ENCODE peak calls at places on chromosomes 6 and 20, in seven cellular contexts. N is lower lobe of right lung, A is MM.1S, Y is fibroblast of lung, K is heart right ventricle, U is Peyer's patch, T is fibroblast of mammary gland. Q is an unnamed sample.

GRCh38 chr20:37329481-37330165 is 16.3 kb upstream of the SRC start:
- DNase-seq in K (no peak), U (peak; percentile 18), Y (no peak), T (no peak), A (no peak), N (no peak), Q (no peak)

GRCh38 chr6:21937466-21937865 is 343.9 kb downstream of the SOX4 start:
- DNase-seq in K (no peak), U (no peak), T (no peak), Y (no peak), N (no peak), A (no peak), Q (no peak)

GRCh38 chr6:25302677-25303128 is 23.5 kb downstream of the CARMIL1 start:
- DNase-seq in T (peak; percentile 94), K (no peak), A (no peak), U (no peak), Y (peak; percentile 88), N (no peak), Q (no peak)

GRCh38 chr6:121222656-121223055 is 111.6 kb downstream of the TBC1D32 start:
- DNase-seq in K (no peak), N (no peak), T (peak; percentile 86), U (no peak), A (no peak), Y (peak; percentile 73), Q (no peak)

GRCh38 chr6:151389640-151390275 is 1.6 kb downstream of the ZBTB2 start:
- DNase-seq in A (peak; percentile 25), N (peak; percentile 65), T (peak; percentile 81), Y (peak; percentile 78), U (no peak), K (peak; percentile 66), Q (no peak)

GRCh38 chr20:9287826-9288225 is 218.9 kb downstream of the PLCB4 start:
- DNase-seq in A (no peak), N (no peak), K (no peak), Y (no peak), U (no peak), T (no peak), Q (no peak)

GRCh38 chr20:17835941-17836861 is 132.4 kb downstream of the SNX5 start:
- DNase-seq in T (peak; percentile 96), Y (peak; percentile 95), A (no peak), N (no peak), U (no peak), K (peak; percentile 78), Q (peak; percentile 57)

GRCh38 chr20:38340693-38341092 is 5.6 kb upstream of the LBP start:
- DNase-seq in Y (no peak), A (no peak), U (no peak), K (no peak), N (no peak), T (no peak), Q (no peak)

GRCh38 chr20:47765715-47766594 is 19.3 kb downstream of the SULF2 start:
- DNase-seq in T (no peak), Y (no peak), N (no peak), A (no peak), U (no peak), K (no peak), Q (no peak)

GRCh38 chr20:17868700-17869231 is 99.8 kb downstream of the SNX5 start:
- DNase-seq in Y (no peak), N (no peak), T (no peak), A (no peak), K (no peak), U (no peak), Q (no peak)

GRCh38 chr6:6593876-6594275 is 5.4 kb downstream of the LY86 start:
- DNase-seq in Y (no peak), K (no peak), A (no peak), T (no peak), U (no peak), N (no peak), Q (no peak)

GRCh38 chr6:54206510-54206909 is 95.3 kb downstream of the MLIP start:
- DNase-seq in N (no peak), A (no peak), T (no peak), Y (no peak), U (no peak), K (no peak), Q (no peak)

GRCh38 chr6:131949909-131950766 is 1.0 kb downstream of the CCN2 start:
- DNase-seq in T (peak; percentile 91), Y (peak; percentile 95), K (peak; percentile 74), A (peak; percentile 56), N (peak; percentile 74), U (peak; percentile 83), Q (peak; percentile 76)

GRCh38 chr6:25842526-25842925 is 10.7 kb upstream of the SLC17A1 start:
- DNase-seq in K (no peak), T (no peak), N (no peak), A (peak; percentile 8), U (no peak), Y (no peak), Q (no peak)

GRCh38 chr6:26056583-26057350 is 30.5 kb upstream of the HFE start:
- DNase-seq in T (peak; percentile 31), Y (peak; percentile 43), U (peak; percentile 57), A (peak; percentile 32), N (no peak), K (no peak), Q (peak; percentile 38)

GRCh38 chr6:29924731-29925130 is 17.6 kb upstream of the HLA-A start:
- DNase-seq in U (no peak), K (no peak), N (no peak), T (no peak), A (no peak), Y (no peak), Q (no peak)

GRCh38 chr6:148516116-148517016 is 173.7 kb downstream of the SASH1 start:
- DNase-seq in Y (no peak), U (no peak), K (no peak), N (no peak), T (no peak), A (no peak), Q (no peak)

GRCh38 chr6:140371360-140371870 is 997.0 kb upstream of the CITED2 start:
- DNase-seq in K (no peak), U (no peak), T (no peak), Y (no peak), N (no peak), A (no peak), Q (no peak)

GRCh38 chr6:31529329-31530150 is 778 bp downstream of the MCCD1 start:
- DNase-seq in U (no peak), A (no peak), Y (no peak), K (no peak), N (no peak), T (no peak), Q (no peak)

GRCh38 chr6:122476131-122476530 is 4.5 kb upstream of the SERINC1 start:
- DNase-seq in A (peak; percentile 40), T (peak; percentile 40), Y (peak; percentile 57), K (no peak), U (no peak), N (no peak), Q (no peak)

DNA sequence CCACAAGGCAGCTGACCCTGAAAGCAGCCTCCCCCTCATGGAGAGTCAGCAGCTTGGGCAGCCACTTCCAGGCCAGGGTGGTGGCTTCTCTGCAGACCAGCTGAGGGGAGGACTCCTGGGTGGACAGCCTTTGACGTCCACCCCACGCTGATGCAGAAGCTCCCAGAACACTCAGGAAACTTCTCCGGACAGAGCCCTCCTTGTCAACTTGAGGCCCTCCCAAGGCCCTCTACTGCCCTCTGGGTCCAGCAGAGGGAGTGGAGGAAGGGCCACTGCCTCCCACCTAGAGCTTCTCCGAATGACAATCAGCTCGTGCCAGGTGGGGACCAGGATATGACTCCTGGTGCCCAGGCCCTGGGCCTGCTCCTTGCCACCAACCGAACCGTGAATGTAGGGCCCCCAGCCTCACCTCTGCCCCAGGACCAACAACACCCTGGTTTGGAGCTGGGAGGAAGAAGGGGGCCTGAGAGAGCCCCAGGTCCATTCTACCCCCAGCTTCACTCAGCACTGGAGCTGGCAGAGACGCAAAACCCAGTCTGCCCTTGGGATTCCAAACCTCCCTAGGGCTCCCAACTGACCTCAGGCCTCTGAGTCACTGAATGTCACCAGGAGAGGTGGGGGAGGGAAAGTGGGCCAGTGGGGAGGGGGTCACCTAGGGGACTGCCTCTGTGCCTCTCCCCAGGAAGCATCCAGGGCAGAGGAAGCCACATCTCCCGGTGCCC is 10.9 kb upstream of the SLC22A7 start:
- DNase-seq in T (no peak), Y (no peak), N (no peak), A (no peak), K (no peak), U (peak; percentile 48), Q (peak; percentile 8)
- TF ChIP-seq CTCF in T (peak; percentile 6), Y (no peak), N (no peak), A (no peak), K (no peak), U (no peak), Q (no peak)

GRCh38 chr20:41135187-41135887 is 2.0 kb upstream of the PLCG1 start:
- DNase-seq in T (peak; percentile 30), K (peak; percentile 40), A (peak; percentile 62), Y (no peak), N (peak; percentile 60), U (peak; percentile 63), Q (peak; percentile 25)
- H3K4me3 ChIP-seq in T (no peak overlapping the region), K (no peak overlapping the region), A (no peak overlapping the region), Y (no peak overlapping the region), N (no peak overlapping the region), U (no peak overlapping the region), Q (no peak overlapping the region)

DNA sequence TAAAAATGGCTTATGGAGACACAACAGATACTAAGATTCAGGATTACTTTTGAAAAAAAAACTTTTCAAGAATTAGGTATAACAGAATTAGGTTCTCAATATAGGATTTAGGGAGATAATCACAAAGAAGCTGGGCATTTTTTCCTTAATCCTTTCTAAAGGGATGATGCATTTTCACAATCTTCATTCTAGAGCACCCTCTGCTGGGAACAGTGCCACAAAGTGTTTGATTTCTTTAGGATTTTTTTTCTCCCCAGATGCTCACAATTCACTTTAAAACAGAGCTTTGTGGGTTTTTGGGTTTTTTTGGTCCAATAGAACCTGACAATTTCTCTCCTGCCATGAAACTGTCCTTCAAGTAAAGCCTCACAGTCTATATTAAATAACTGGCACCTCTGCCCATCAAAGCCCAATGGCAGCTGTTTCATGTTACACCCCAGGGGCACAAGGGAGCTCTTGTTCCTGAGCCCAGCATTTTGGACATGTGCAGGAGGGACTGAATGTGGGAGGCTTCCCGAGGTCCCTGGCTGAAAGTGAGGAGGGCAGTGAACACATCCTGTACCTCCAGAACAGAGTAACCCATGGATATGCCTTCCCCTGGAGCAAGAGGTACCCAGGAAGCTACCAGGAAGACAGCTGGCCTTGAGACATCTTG is 39.7 kb downstream of the PREP start:
- DNase-seq in U (no peak), T (peak; percentile 59), K (no peak), A (peak; percentile 15), N (no peak), Y (peak; percentile 60), Q (no peak)
- TF ChIP-seq CTCF in U (no peak), T (peak; percentile 55), K (no peak), A (no peak), N (no peak), Y (peak; percentile 56), Q (no peak)

GRCh38 chr6:33163540-33163939 is 28.7 kb downstream of the COL11A2 start:
- DNase-seq in Y (no peak), N (no peak), T (no peak), K (no peak), A (no peak), U (no peak), Q (no peak)

GRCh38 chr6:33160096-33160495 is 32.2 kb downstream of the COL11A2 start:
- DNase-seq in Y (no peak), U (no peak), A (no peak), K (no peak), T (no peak), N (no peak), Q (no peak)

GRCh38 chr6:33162471-33162870 is 29.8 kb downstream of the COL11A2 start:
- DNase-seq in U (no peak), Y (no peak), K (no peak), N (no peak), T (no peak), A (no peak), Q (no peak)

GRCh38 chr6:33160728-33161323 is 31.4 kb downstream of the COL11A2 start:
- DNase-seq in U (peak; percentile 56), A (peak; percentile 26), Y (peak; percentile 89), N (peak; percentile 74), K (peak; percentile 40), T (peak; percentile 85), Q (no peak)

GRCh38 chr6:33161354-33162320 is 30.6 kb downstream of the COL11A2 start:
- DNase-seq in K (peak; percentile 86), T (peak; percentile 42), A (peak; percentile 65), U (peak; percentile 85), N (peak; percentile 90), Y (peak; percentile 49), Q (peak; percentile 84)
- H3K4me3 ChIP-seq in K (peak overlapping the region; percentile 44), T (peak overlapping the region; percentile 47), A (peak overlapping the region; percentile 70), U (peak overlapping the region; percentile 49), N (peak overlapping the region; percentile 58), Y (peak overlapping the region; percentile 24), Q (peak overlapping the region; percentile 46)

Q was measured in pancreas.